ENCODE peak calls at places on chromosome 5, in nine cellular contexts. T, Y, B, C, L, U, O, V and R are unnamed samples.
A peak's percentile ranks its signal among the peaks of the same experiment; 100 is the strongest.

GRCh38 chr5:151683936-151684586 is 2.7 kb downstream of the SPARC start:
- DNase-seq in O (no peak), L (no peak), T (no peak), B (no peak), Y (no peak), V (no peak), U (no peak), C (no peak), R (no peak)

GRCh38 chr5:96783326-96783725 is 24.4 kb downstream of the ERAP1 start:
- DNase-seq in V (no peak), B (no peak), Y (no peak), C (no peak), U (no peak), L (no peak), O (no peak), T (no peak), R (no peak)

GRCh38 chr5:175652741-175653663 is 4.9 kb upstream of the HRH2 start:
- DNase-seq in L (peak; percentile 43), Y (no peak), O (no peak), U (no peak), B (no peak), V (no peak), T (no peak), C (no peak), R (no peak)

GRCh38 chr5:160399402-160400353 is at the start of gene FAM200C:
- DNase-seq in B (peak; percentile 61), C (peak; percentile 94), O (peak; percentile 94), U (peak; percentile 94), T (peak; percentile 63), V (peak; percentile 98), L (peak; percentile 89), Y (peak; percentile 100), R (peak; percentile 51)

GRCh38 chr5:134877159-134877558 is 3.0 kb downstream of the TXNDC15 start:
- DNase-seq in B (no peak), L (no peak), O (no peak), Y (no peak), U (no peak), C (no peak), V (no peak), T (peak; percentile 40), R (no peak)

GRCh38 chr5:175517824-175518450 is 39.6 kb downstream of the SFXN1 start:
- DNase-seq in L (peak; percentile 88), B (no peak), V (no peak), U (no peak), C (no peak), O (no peak), Y (peak; percentile 7), T (no peak), R (peak; percentile 21)

GRCh38 chr5:99025298-99026045 is 96.7 kb upstream of the CHD1 start:
- DNase-seq in U (peak; percentile 60), T (no peak), V (no peak), L (no peak), Y (no peak), O (no peak), B (no peak), C (no peak), R (no peak)

GRCh38 chr5:59039296-59040006 is 456.6 kb downstream of the RAB3C start:
- DNase-seq in O (peak; percentile 91), U (peak; percentile 85), V (peak; percentile 76), Y (peak; percentile 66), T (peak; percentile 45), B (no peak), C (peak; percentile 59), L (peak; percentile 78), R (no peak)

GRCh38 chr5:146588806-146589355 is 72.9 kb upstream of the GPR151 start:
- DNase-seq in B (no peak), Y (no peak), L (no peak), C (no peak), U (no peak), V (no peak), T (no peak), O (no peak), R (no peak)

GRCh38 chr5:10573487-10574145 is 9.7 kb downstream of the ANKRD33B start:
- DNase-seq in Y (no peak), B (no peak), L (no peak), O (no peak), T (no peak), C (no peak), V (no peak), U (no peak), R (no peak)

GRCh38 chr5:5342784-5343183 is 79.7 kb upstream of the ICE1 start:
- DNase-seq in T (no peak), O (no peak), Y (peak; percentile 41), B (no peak), U (peak; percentile 68), L (peak; percentile 43), C (no peak), V (no peak), R (no peak)

GRCh38 chr5:10715605-10716004 is 45.4 kb downstream of the DAP start:
- DNase-seq in L (no peak), Y (no peak), V (no peak), B (no peak), T (no peak), U (no peak), O (no peak), C (no peak), R (no peak)

GRCh38 chr5:142680605-142681259 is 5.2 kb downstream of the FGF1 start:
- DNase-seq in B (no peak), T (no peak), L (no peak), O (no peak), V (peak; percentile 70), C (peak; percentile 25), U (peak; percentile 75), Y (no peak), R (no peak)

GRCh38 chr5:173010021-173010420 is 26.4 kb downstream of the ATP6V0E1 start:
- DNase-seq in U (no peak), T (no peak), Y (no peak), V (no peak), L (peak; percentile 24), O (no peak), B (no peak), C (no peak), R (no peak)

GRCh38 chr5:54362992-54363630 is 52.7 kb upstream of the ARL15 start:
- DNase-seq in O (no peak), B (no peak), U (no peak), T (no peak), C (no peak), V (no peak), L (no peak), Y (peak; percentile 49), R (no peak)

GRCh38 chr5:131610198-131611063 is 24.6 kb downstream of the RAPGEF6 start:
- DNase-seq in T (no peak), O (no peak), C (no peak), B (no peak), Y (peak; percentile 34), L (peak; percentile 80), V (peak; percentile 74), U (peak; percentile 37), R (peak; percentile 85)

GRCh38 chr5:939368-939767 is 46.7 kb downstream of the TRIP13 start:
- DNase-seq in O (no peak), L (no peak), T (no peak), U (no peak), B (no peak), Y (no peak), C (no peak), V (no peak), R (no peak)

GRCh38 chr5:151222769-151223446 is 984 bp downstream of the CCDC69 start:
- DNase-seq in L (no peak), C (no peak), Y (no peak), O (peak; percentile 72), T (peak; percentile 53), V (no peak), B (no peak), U (peak; percentile 13), R (no peak)

GRCh38 chr5:1374680-1375055 is 29.8 kb upstream of the CLPTM1L start:
- DNase-seq in L (no peak), T (no peak), B (no peak), C (no peak), V (no peak), Y (peak; percentile 29), O (no peak), U (no peak), R (no peak)

GRCh38 chr5:51043740-51044139 is 339.5 kb upstream of the ISL1 start:
- DNase-seq in O (no peak), U (no peak), V (no peak), T (no peak), Y (no peak), B (no peak), C (no peak), L (no peak), R (no peak)

GRCh38 chr5:177133845-177134652 is 476 bp downstream of the NSD1 start:
- DNase-seq in T (no peak), B (no peak), Y (no peak), C (peak; percentile 54), O (peak; percentile 52), L (no peak), V (peak; percentile 92), U (peak; percentile 63), R (no peak)

GRCh38 chr5:150295172-150295611 is 5.6 kb upstream of the CAMK2A start:
- DNase-seq in O (peak; percentile 50), Y (peak; percentile 55), C (peak; percentile 80), T (no peak), V (no peak), L (peak; percentile 47), B (no peak), U (peak; percentile 44), R (no peak)

GRCh38 chr5:39459091-39459490 is 34.3 kb upstream of the DAB2 start:
- DNase-seq in B (no peak), V (no peak), U (peak; percentile 60), Y (peak; percentile 14), O (no peak), L (no peak), C (no peak), T (no peak), R (no peak)

GRCh38 chr5:178196986-178197385 is 7.3 kb upstream of the HNRNPAB start:
- DNase-seq in C (no peak), V (no peak), U (no peak), B (no peak), Y (peak; percentile 21), T (no peak), O (no peak), L (no peak), R (no peak)

GRCh38 chr5:143004361-143004802 is 234.2 kb downstream of the ARHGAP26 start:
- DNase-seq in C (no peak), B (no peak), V (no peak), Y (no peak), O (no peak), L (no peak), T (no peak), U (no peak), R (no peak)

GRCh38 chr5:3899093-3899492 is 303.5 kb downstream of the IRX1 start:
- DNase-seq in B (no peak), V (peak; percentile 23), C (no peak), L (no peak), Y (no peak), O (no peak), T (no peak), U (no peak), R (no peak)

GRCh38 chr5:145295236-145295635 is 539.9 kb downstream of the PRELID2 start:
- DNase-seq in U (no peak), T (no peak), O (no peak), C (no peak), V (no peak), L (no peak), B (no peak), Y (no peak), R (no peak)

GRCh38 chr5:53095931-53096525 is 13.5 kb downstream of the MOCS2 start:
- DNase-seq in O (peak; percentile 46), B (no peak), L (peak; percentile 75), U (peak; percentile 69), T (no peak), Y (peak; percentile 55), C (peak; percentile 58), V (peak; percentile 51), R (no peak)

GRCh38 chr5:79255786-79256557 is 20.0 kb downstream of the JMY start:
- DNase-seq in Y (peak; percentile 35), L (peak; percentile 19), C (peak; percentile 18), V (peak; percentile 89), O (no peak), B (no peak), T (no peak), U (peak; percentile 57), R (no peak)

GRCh38 chr5:149289307-149289706 is 17.6 kb downstream of the AFAP1L1 start:
- DNase-seq in T (no peak), L (no peak), U (no peak), Y (no peak), O (no peak), C (no peak), B (no peak), V (no peak), R (no peak)